ENCODE peak calls at places on chromosomes 3 and 15, in four cellular contexts. One of them, this sample, is unnamed.

GRCh38 chr15:65346856-65347598 is 30.8 kb downstream of the IGDCC3 start:
- DNase-seq in CD8-positive, alpha-beta T cell: no peak
- DNase-seq in choroid plexus epithelial cell: no peak
- DNase-seq in Peyer's patch: no peak
- DNase-seq in this sample: no peak

GRCh38 chr3:73255609-73256029 is 194.2 kb downstream of the EBLN2 start:
- DNase-seq in Peyer's patch: no peak
- DNase-seq in CD8-positive, alpha-beta T cell: no peak
- DNase-seq in choroid plexus epithelial cell: peak; percentile 61
- DNase-seq in this sample: peak; percentile 77

GRCh38 chr3:30286007-30286669 is 320.3 kb upstream of the TGFBR2 start:
- DNase-seq in choroid plexus epithelial cell: peak; percentile 98
- DNase-seq in Peyer's patch: no peak
- DNase-seq in CD8-positive, alpha-beta T cell: no peak
- DNase-seq in this sample: peak; percentile 98

GRCh38 chr3:48739955-48740823 is 23.2 kb upstream of the IP6K2 start:
- DNase-seq in Peyer's patch: peak; percentile 90
- DNase-seq in CD8-positive, alpha-beta T cell: peak; percentile 54
- DNase-seq in choroid plexus epithelial cell: peak; percentile 80
- DNase-seq in this sample: peak; percentile 73

GRCh38 chr15:59736181-59736580 is 47.1 kb upstream of the BNIP2 start:
- DNase-seq in CD8-positive, alpha-beta T cell: no peak
- DNase-seq in choroid plexus epithelial cell: no peak
- DNase-seq in Peyer's patch: no peak
- DNase-seq in this sample: no peak

GRCh38 chr3:69695933-69696332 is 43.3 kb upstream of the MITF start:
- DNase-seq in Peyer's patch: no peak
- DNase-seq in choroid plexus epithelial cell: no peak
- DNase-seq in CD8-positive, alpha-beta T cell: no peak
- DNase-seq in this sample: no peak

GRCh38 chr3:53612508-53612907 is 118.1 kb downstream of the CACNA1D start:
- DNase-seq in CD8-positive, alpha-beta T cell: no peak
- DNase-seq in choroid plexus epithelial cell: no peak
- DNase-seq in Peyer's patch: no peak
- DNase-seq in this sample: no peak

GRCh38 chr3:129005526-129006303 is 4.6 kb downstream of the EFCC1 start:
- DNase-seq in Peyer's patch: no peak
- DNase-seq in CD8-positive, alpha-beta T cell: no peak
- DNase-seq in choroid plexus epithelial cell: peak; percentile 66
- DNase-seq in this sample: peak; percentile 36

GRCh38 chr3:57555316-57555715 is 758 bp upstream of the PDE12 start:
- DNase-seq in Peyer's patch: no peak
- DNase-seq in CD8-positive, alpha-beta T cell: no peak
- DNase-seq in choroid plexus epithelial cell: no peak
- DNase-seq in this sample: no peak

GRCh38 chr3:159762981-159763465 is 225.6 kb upstream of the IL12A start:
- DNase-seq in Peyer's patch: peak; percentile 54
- DNase-seq in choroid plexus epithelial cell: peak; percentile 84
- DNase-seq in CD8-positive, alpha-beta T cell: no peak
- DNase-seq in this sample: peak; percentile 92

GRCh38 chr3:35224571-35225280 is 414.6 kb upstream of the ARPP21 start:
- DNase-seq in Peyer's patch: no peak
- DNase-seq in CD8-positive, alpha-beta T cell: no peak
- DNase-seq in choroid plexus epithelial cell: no peak
- DNase-seq in this sample: no peak

GRCh38 chr3:157618075-157618760 is 115.0 kb upstream of the VEPH1 start:
- DNase-seq in CD8-positive, alpha-beta T cell: peak; percentile 23
- DNase-seq in choroid plexus epithelial cell: peak; percentile 81
- DNase-seq in Peyer's patch: no peak
- DNase-seq in this sample: peak; percentile 81

GRCh38 chr3:185737020-185737419 is 87.8 kb downstream of the IGF2BP2 start:
- DNase-seq in choroid plexus epithelial cell: peak; percentile 75
- DNase-seq in CD8-positive, alpha-beta T cell: no peak
- DNase-seq in Peyer's patch: no peak
- DNase-seq in this sample: peak; percentile 65

GRCh38 chr15:100559330-100559729 is 30.6 kb upstream of the CERS3 start:
- DNase-seq in choroid plexus epithelial cell: peak; percentile 76
- DNase-seq in CD8-positive, alpha-beta T cell: no peak
- DNase-seq in Peyer's patch: no peak
- DNase-seq in this sample: peak; percentile 78

GRCh38 chr15:48577495-48577894 is 68.0 kb downstream of the FBN1 start:
- DNase-seq in CD8-positive, alpha-beta T cell: no peak
- DNase-seq in Peyer's patch: no peak
- DNase-seq in choroid plexus epithelial cell: no peak
- DNase-seq in this sample: no peak

GRCh38 chr15:34437687-34438086 is at the start of gene GOLGA8A:
- DNase-seq in choroid plexus epithelial cell: peak; percentile 43
- DNase-seq in CD8-positive, alpha-beta T cell: peak; percentile 82
- DNase-seq in Peyer's patch: peak; percentile 81
- DNase-seq in this sample: peak; percentile 76

GRCh38 chr15:34436126-34436955 is 1.3 kb downstream of the GOLGA8A start:
- DNase-seq in Peyer's patch: no peak
- DNase-seq in CD8-positive, alpha-beta T cell: peak; percentile 64
- DNase-seq in choroid plexus epithelial cell: no peak
- DNase-seq in this sample: peak; percentile 4

GRCh38 chr15:34435658-34436057 is 1.9 kb downstream of the GOLGA8A start:
- DNase-seq in choroid plexus epithelial cell: no peak
- DNase-seq in Peyer's patch: no peak
- DNase-seq in CD8-positive, alpha-beta T cell: no peak
- DNase-seq in this sample: no peak

GRCh38 chr15:34434627-34435305 is 2.8 kb downstream of the GOLGA8A start:
- DNase-seq in Peyer's patch: no peak
- DNase-seq in choroid plexus epithelial cell: no peak
- DNase-seq in CD8-positive, alpha-beta T cell: no peak
- DNase-seq in this sample: no peak

DNA sequence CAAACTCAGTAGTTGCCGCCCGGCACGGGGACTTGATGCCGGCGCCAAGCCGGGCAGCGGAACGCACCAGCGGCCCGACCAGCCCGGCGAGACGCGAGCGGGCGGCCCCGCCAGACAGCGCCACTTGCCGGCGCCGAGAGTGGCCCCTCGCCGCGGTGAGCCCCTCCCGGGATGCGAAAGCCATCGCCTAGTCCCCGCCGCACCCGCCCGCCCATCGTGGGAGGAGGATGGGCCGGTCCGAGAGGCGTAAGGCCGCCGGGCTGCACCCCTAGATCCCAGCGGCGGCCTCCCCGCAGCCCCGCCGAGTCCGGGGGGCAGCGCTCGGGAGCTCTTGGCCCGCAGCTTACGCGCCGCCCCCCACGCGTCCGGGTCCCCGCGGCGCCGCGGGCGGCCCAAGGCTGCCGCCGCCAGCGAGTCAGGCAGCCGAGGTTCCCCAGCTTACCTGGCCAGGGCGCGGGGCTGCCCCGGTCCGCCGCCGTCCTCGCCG is 609 bp downstream of the GOLGA8A start:
- DNase-seq in choroid plexus epithelial cell: peak; percentile 17
- DNase-seq in Peyer's patch: peak; percentile 64
- DNase-seq in CD8-positive, alpha-beta T cell: peak; percentile 39
- DNase-seq in this sample: peak; percentile 42
- H3K4me3 ChIP-seq in choroid plexus epithelial cell: peak overlapping the region; percentile 53
- H3K4me3 ChIP-seq in Peyer's patch: peak overlapping the region; percentile 77
- H3K4me3 ChIP-seq in CD8-positive, alpha-beta T cell: peak overlapping the region; percentile 73
- H3K4me3 ChIP-seq in this sample: peak overlapping the region; percentile 65

GRCh38 chr3:143974181-143974876 is 2.7 kb downstream of the DIPK2A start:
- DNase-seq in Peyer's patch: no peak
- DNase-seq in CD8-positive, alpha-beta T cell: no peak
- DNase-seq in choroid plexus epithelial cell: no peak
- DNase-seq in this sample: no peak

GRCh38 chr3:143973352-143974021 is 1.9 kb downstream of the DIPK2A start:
- DNase-seq in CD8-positive, alpha-beta T cell: no peak
- DNase-seq in Peyer's patch: no peak
- DNase-seq in choroid plexus epithelial cell: peak; percentile 45
- DNase-seq in this sample: peak; percentile 12

GRCh38 chr3:143974877-143975238 is 3.2 kb downstream of the DIPK2A start:
- DNase-seq in CD8-positive, alpha-beta T cell: no peak
- DNase-seq in Peyer's patch: no peak
- DNase-seq in choroid plexus epithelial cell: no peak
- DNase-seq in this sample: no peak

GRCh38 chr3:143977326-143978262 is 6.0 kb downstream of the DIPK2A start:
- DNase-seq in Peyer's patch: no peak
- DNase-seq in CD8-positive, alpha-beta T cell: no peak
- DNase-seq in choroid plexus epithelial cell: peak; percentile 62
- DNase-seq in this sample: peak; percentile 20

DNA sequence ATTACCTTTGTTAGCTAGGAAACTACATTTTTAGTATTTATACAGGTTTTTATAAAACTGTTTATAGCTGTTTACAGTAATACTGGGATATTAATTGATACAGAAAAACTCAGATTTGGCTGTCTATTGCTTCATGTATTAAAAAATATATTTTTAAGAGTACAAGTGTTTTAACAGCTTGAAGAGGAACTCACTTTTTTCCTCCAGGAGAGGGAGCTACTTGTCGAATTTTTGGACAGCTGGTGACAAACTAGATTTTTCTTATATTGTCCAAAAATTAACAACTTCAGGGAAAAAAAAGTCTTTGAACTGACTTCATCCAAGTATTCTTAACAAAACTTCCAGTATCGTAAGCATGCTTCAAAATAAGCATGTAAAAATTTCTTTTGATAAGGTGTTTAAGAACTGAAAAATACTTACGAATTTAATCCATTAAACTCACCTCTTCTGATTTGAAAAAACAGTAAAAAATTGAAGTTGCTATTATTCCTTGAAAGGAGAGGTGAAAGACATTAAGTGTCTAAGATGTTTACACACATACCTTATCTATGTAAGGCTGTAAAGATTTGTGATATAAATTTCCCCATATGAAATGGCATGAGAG is 4.0 kb downstream of the DIPK2A start:
- DNase-seq in Peyer's patch: no peak
- DNase-seq in choroid plexus epithelial cell: peak; percentile 91
- DNase-seq in CD8-positive, alpha-beta T cell: no peak
- DNase-seq in this sample: peak; percentile 65
- H3K4me3 ChIP-seq in Peyer's patch: no peak overlapping the region
- H3K4me3 ChIP-seq in choroid plexus epithelial cell: peak overlapping the region; percentile 8
- H3K4me3 ChIP-seq in CD8-positive, alpha-beta T cell: no peak overlapping the region
- H3K4me3 ChIP-seq in this sample: no peak overlapping the region

GRCh38 chr3:150401285-150401684 is 6.8 kb upstream of the TSC22D2 start:
- DNase-seq in CD8-positive, alpha-beta T cell: no peak
- DNase-seq in choroid plexus epithelial cell: no peak
- DNase-seq in Peyer's patch: no peak
- DNase-seq in this sample: no peak
- H3K4me3 ChIP-seq in CD8-positive, alpha-beta T cell: no peak overlapping the region
- H3K4me3 ChIP-seq in choroid plexus epithelial cell: no peak overlapping the region
- H3K4me3 ChIP-seq in Peyer's patch: no peak overlapping the region
- H3K4me3 ChIP-seq in this sample: no peak overlapping the region

DNA sequence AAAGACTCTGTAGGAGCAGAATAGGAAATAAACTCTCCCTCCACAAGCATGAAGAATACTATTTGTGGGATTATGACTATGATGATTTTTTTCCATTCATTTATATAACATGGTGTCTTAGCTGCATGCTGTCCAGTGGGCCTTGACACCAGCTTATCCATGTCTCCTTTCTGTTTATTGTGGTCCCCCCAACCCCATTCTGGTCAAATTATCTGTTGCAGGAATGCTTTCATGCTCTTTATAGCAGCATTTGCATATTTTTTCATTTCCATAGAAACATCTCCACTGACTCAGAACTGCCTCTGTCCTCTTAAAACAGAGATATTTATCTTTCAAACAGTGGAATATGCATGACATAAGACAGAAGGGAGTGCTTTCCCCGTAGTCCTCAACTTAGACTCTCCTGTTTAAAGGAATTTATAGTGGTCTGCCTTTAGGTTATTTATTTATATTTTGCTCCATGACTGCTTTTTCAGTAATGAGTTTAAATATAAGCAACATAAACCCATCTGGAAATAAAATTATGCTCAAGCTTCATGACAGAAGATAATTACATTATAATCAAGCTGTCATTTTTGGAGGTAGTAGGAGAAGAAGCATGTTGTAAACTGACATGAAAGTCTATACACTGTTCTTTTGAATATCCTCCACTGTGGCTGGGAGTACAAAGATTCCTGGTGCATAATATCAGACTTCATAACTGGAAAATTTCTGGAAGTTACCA is 179.5 kb upstream of the CD96 start:
- DNase-seq in choroid plexus epithelial cell: no peak
- DNase-seq in Peyer's patch: no peak
- DNase-seq in CD8-positive, alpha-beta T cell: no peak
- DNase-seq in this sample: no peak
- H3K4me3 ChIP-seq in choroid plexus epithelial cell: no peak overlapping the region
- H3K4me3 ChIP-seq in Peyer's patch: no peak overlapping the region
- H3K4me3 ChIP-seq in CD8-positive, alpha-beta T cell: no peak overlapping the region
- H3K4me3 ChIP-seq in this sample: no peak overlapping the region

This sample was measured in AG10803.